ENCODE peak calls at places on chromosomes 11 and 22, in seven cellular contexts. G is activated T-cell treated with anti-CD3 and anti-CD28 coated beads for 1 hour, I is left ventricle myocardium superior, W is ACHN, U is A549, A is AG09309, B is BJ. D is an unnamed sample.

GRCh38 chr22:23157560-23158515 is 12.6 kb downstream of the RAB36 start:
- DNase-seq in G (no peak), I (no peak), W (no peak), U (no peak), A (no peak), B (no peak), D (no peak)

GRCh38 chr22:49917997-49918910 is at the start of the genes ALG12 and CRELD2:
- DNase-seq in G (peak), I (peak), W (peak), U (peak), A (peak), B (peak), D (peak)

GRCh38 chr11:111086058-111086457 is 159.5 kb upstream of the POU2AF2 start:
- DNase-seq in G (no peak), I (no peak), W (no peak), U (no peak), A (no peak), B (no peak), D (no peak)

GRCh38 chr11:67310246-67311050 is 7.1 kb downstream of the SSH3 start:
- DNase-seq in G (no peak), I (no peak), W (no peak), U (no peak), A (no peak), B (no peak), D (no peak)

GRCh38 chr11:8671651-8672062 is 10.8 kb downstream of the TRIM66 start:
- DNase-seq in G (no peak), I (no peak), W (peak), U (no peak), A (no peak), B (no peak), D (no peak)

GRCh38 chr11:41845066-41845465 is 385.6 kb upstream of the LRRC4C start:
- DNase-seq in G (no peak), I (no peak), W (peak), U (no peak), A (no peak), B (no peak), D (no peak)

GRCh38 chr11:9808943-9809342 is 145.1 kb downstream of the SWAP70 start:
- DNase-seq in G (no peak), I (no peak), W (no peak), U (no peak), A (no peak), B (no peak), D (no peak)

GRCh38 chr11:3203221-3204043 is 15.2 kb downstream of the MRGPRG start:
- DNase-seq in G (no peak), I (peak), W (no peak), U (no peak), A (no peak), B (no peak), D (no peak)

D was measured in NCI-H1436 treated with DMSO at 0.1 percent for 48 hours.